ENCODE peak calls at places on chromosomes 1 and 21, in four cellular contexts. Q, Y, S and R are unnamed samples.

GRCh38 chr1:171267391-171267790 is 19.1 kb downstream of the FMO1 start:
- DNase-seq in Q (no peak), Y (no peak), S (no peak), R (no peak)

GRCh38 chr21:44364151-44365053 is 11.0 kb downstream of the TRPM2 start:
- DNase-seq in Q (no peak), Y (no peak), S (no peak), R (no peak)

GRCh38 chr1:113805639-113806038 is 6.6 kb downstream of the RSBN1 start:
- DNase-seq in Q (no peak), Y (no peak), S (no peak), R (no peak)

GRCh38 chr21:46029201-46029924 is 47.8 kb downstream of the COL6A1 start:
- DNase-seq in Q (no peak), Y (no peak), S (no peak), R (no peak)

GRCh38 chr1:172425339-172425738 is 4.9 kb downstream of the C1orf105 start:
- DNase-seq in Q (no peak), Y (peak; percentile 61), S (no peak), R (no peak)

GRCh38 chr21:45971487-45972352 is 9.8 kb upstream of the COL6A1 start:
- DNase-seq in Q (no peak), Y (no peak), S (no peak), R (no peak)

GRCh38 chr1:115179397-115179835 is 90.1 kb upstream of the TSPAN2 start:
- DNase-seq in Q (peak; percentile 89), Y (peak; percentile 74), S (peak; percentile 38), R (no peak)

GRCh38 chr1:53331446-53332187 is 3.7 kb upstream of the LRP8 start:
- DNase-seq in Q (no peak), Y (no peak), S (no peak), R (no peak)

GRCh38 chr1:9289090-9289534 is 3.6 kb upstream of the SPSB1 start:
- DNase-seq in Q (peak; percentile 75), Y (peak; percentile 67), S (peak; percentile 59), R (peak; percentile 84)

GRCh38 chr1:158068918-158069317 is 75.5 kb downstream of the KIRREL1 start:
- DNase-seq in Q (no peak), Y (no peak), S (no peak), R (no peak)

GRCh38 chr1:186236921-186237320 is 138.1 kb downstream of the TPR start:
- DNase-seq in Q (peak; percentile 77), Y (no peak), S (no peak), R (no peak)

GRCh38 chr1:222616535-222616934 is 1.4 kb upstream of the MIA3 start:
- DNase-seq in Q (peak; percentile 8), Y (no peak), S (peak; percentile 22), R (no peak)

GRCh38 chr1:5914676-5915285 is 77.4 kb downstream of the NPHP4 start:
- DNase-seq in Q (no peak), Y (no peak), S (no peak), R (no peak)

GRCh38 chr1:110348050-110348449 is 8.9 kb downstream of the RBM15 start:
- DNase-seq in Q (no peak), Y (no peak), S (no peak), R (no peak)

GRCh38 chr1:83929184-83929583 is 69.7 kb downstream of the TTLL7 start:
- DNase-seq in Q (no peak), Y (no peak), S (no peak), R (no peak)

GRCh38 chr1:109933856-109934711 is 23.4 kb downstream of the CSF1 start:
- DNase-seq in Q (no peak), Y (no peak), S (peak; percentile 55), R (no peak)

GRCh38 chr21:29181799-29182470 is 51.5 kb downstream of the MAP3K7CL start:
- DNase-seq in Q (peak; percentile 64), Y (no peak), S (peak; percentile 40), R (no peak)

GRCh38 chr1:183090386-183091006 is 67.3 kb downstream of the LAMC1 start:
- DNase-seq in Q (no peak), Y (no peak), S (peak; percentile 49), R (no peak)

GRCh38 chr1:100353988-100354387 is 1.7 kb downstream of the CDC14A start:
- DNase-seq in Q (peak; percentile 11), Y (no peak), S (peak; percentile 82), R (no peak)

GRCh38 chr1:100353073-100353801 is 931 bp downstream of the CDC14A start:
- DNase-seq in Q (no peak), Y (peak; percentile 48), S (peak; percentile 23), R (peak; percentile 61)

GRCh38 chr1:100351095-100351884 is 1.0 kb upstream of the CDC14A start:
- DNase-seq in Q (peak; percentile 95), Y (peak; percentile 72), S (peak; percentile 93), R (peak; percentile 94)

GRCh38 chr1:100350787-100351094 is 1.6 kb upstream of the CDC14A start:
- DNase-seq in Q (no peak), Y (no peak), S (no peak), R (no peak)

GRCh38 chr1:100352267-100353072 is at the start of gene CDC14A:
- DNase-seq in Q (peak; percentile 95), Y (peak; percentile 90), S (peak; percentile 84), R (peak; percentile 98)
- TF ChIP-seq NR3C1 in Q (no peak), Y (no peak), S (no peak), R (no peak)

DNA sequence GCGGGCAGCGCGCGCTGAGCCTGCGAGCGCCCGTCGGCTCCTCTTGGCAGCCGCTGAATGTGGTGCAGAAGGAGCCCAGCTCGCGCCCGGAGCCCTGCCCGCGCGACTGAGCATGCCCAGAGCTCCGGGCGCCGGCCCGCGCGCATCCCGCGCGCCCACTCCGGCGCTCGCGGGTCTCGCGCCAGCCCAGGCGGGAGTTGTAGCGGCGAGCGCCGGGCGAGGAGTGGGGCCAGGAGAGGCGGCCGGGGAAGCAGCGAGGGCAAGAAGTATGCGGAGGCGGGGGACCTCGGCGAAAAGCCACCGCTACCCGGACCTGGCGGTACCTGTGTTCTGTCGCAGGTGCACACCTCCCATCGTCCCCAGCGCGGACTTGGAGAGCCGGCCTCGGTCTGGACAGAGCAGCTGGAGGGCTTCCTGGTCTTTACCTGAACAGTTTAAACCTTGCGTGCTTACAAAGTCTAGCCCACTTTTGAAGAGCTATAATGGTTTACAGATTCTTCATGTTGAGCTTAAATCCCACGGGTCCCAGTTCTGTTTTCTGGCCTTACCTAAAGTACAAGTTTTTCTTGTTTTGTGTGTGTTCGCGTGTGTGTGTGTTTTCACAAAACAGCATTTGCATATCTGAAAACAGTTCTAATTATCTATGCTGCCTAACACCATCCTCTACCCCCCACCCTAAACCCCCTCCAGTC is at the start of gene DDAH1:
- DNase-seq in Q (peak; percentile 55), Y (no peak), S (peak; percentile 29), R (peak; percentile 72)
- TF ChIP-seq NR3C1 in Q (no peak), Y (no peak), S (no peak), R (no peak)

DNA sequence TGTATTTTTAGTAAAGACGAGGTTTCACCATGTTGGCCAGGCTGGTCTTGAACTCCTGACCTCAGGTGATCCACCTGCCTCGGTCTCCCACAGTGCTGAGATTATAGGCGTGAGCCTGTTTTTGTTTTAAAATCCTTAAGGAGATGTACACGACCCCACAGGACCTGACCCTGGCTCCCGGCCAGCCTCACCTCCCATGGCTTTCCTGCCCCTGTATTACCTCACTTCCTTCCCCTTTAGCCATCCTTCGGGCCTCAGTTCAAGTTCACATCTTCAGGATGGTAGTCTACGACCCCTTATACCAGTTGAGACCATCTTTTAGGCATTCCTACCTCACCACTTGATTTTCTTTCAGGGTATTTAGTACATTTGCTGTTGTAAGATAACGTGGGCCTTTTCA is 36.3 kb downstream of the TCP10L start:
- DNase-seq in Q (no peak), Y (no peak), S (no peak), R (no peak)
- TF ChIP-seq NR3C1 in Q (no peak), Y (no peak), S (no peak), R (no peak)

GRCh38 chr1:93471911-93472310 is 24.0 kb downstream of the FNBP1L start:
- DNase-seq in Q (no peak), Y (no peak), S (no peak), R (no peak)

GRCh38 chr1:93471284-93471683 is 23.4 kb downstream of the FNBP1L start:
- DNase-seq in Q (no peak), Y (no peak), S (no peak), R (peak; percentile 28)

GRCh38 chr1:93474291-93474690 is 26.4 kb downstream of the FNBP1L start:
- DNase-seq in Q (no peak), Y (no peak), S (no peak), R (no peak)

GRCh38 chr1:93475691-93476090 is 27.8 kb downstream of the FNBP1L start:
- DNase-seq in Q (no peak), Y (no peak), S (no peak), R (no peak)
- TF ChIP-seq NR3C1 in Q (no peak), Y (no peak), S (no peak), R (no peak)

DNA sequence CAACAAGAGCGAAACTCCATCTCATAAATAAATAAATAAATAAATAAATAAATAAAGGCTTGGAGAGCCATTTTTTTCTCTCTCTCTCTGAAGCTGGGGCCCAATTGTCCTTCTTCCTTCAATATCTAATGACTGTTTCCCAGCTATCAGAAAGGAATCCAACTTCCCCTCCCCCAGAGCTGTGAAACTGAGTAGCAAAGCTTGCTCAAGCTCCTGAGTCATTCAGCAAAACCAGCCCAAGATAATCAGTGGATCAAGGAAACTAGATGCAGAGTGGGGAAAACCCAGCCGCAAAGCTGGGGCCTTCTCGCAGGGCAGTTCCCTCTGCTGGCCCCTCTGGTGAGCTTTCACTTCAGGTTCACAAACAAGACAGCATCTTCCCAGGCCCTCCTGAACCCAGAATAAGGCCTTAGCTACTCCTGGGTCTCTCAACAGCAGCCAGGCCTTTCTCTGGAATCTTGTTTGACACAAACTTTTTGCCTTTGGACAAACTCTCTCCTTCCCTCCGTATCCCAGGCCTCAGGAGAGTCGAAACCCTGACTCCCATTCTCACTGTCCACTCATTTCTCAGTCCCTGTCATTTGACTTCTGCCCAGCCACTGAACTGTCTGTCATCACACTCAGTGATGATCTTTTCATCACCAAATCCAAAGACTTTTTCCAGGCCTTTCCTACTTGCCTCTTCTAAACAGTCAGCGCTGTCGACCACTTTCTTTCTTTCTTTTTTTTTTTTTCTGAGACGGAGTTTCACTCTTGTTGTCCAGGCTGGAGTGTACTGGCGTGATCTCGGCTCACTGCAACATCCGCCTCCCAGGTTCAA is 18.0 kb upstream of the PTP4A2 start:
- DNase-seq in Q (peak; percentile 95), Y (peak; percentile 81), S (peak; percentile 70), R (peak; percentile 40)
- TF ChIP-seq NR3C1 in Q (no peak), Y (no peak), S (no peak), R (no peak)

GRCh38 chr1:223834660-223835263 is 11.0 kb downstream of the TP53BP2 start:
- DNase-seq in Q (no peak), Y (no peak), S (no peak), R (no peak)
- TF ChIP-seq NR3C1 in Q (no peak), Y (no peak), S (no peak), R (no peak)